ENCODE peak calls at places on chromosome 16, in nine cellular contexts. V, T, I, W, X, M, J, Y and F are unnamed samples.

GRCh38 chr16:70391881-70392481 is 45.3 kb downstream of the DDX19A start:
- DNase-seq in V (no peak), J (no peak), X (peak; percentile 57), I (no peak), T (peak; percentile 66), W (peak; percentile 43), M (peak; percentile 88), Y (no peak), F (no peak)

GRCh38 chr16:75996491-75996890 is 270.2 kb upstream of the CPHXL start:
- DNase-seq in I (no peak), T (no peak), V (no peak), Y (no peak), W (peak; percentile 100), M (no peak), X (no peak), J (no peak), F (no peak)

GRCh38 chr16:8178271-8178670 is 412.0 kb downstream of the TMEM114 start:
- DNase-seq in I (no peak), M (no peak), W (no peak), X (no peak), V (no peak), Y (no peak), T (no peak), J (no peak), F (no peak)

GRCh38 chr16:10308305-10309193 is 77.3 kb upstream of the ATF7IP2 start:
- DNase-seq in I (no peak), M (peak; percentile 19), V (no peak), T (no peak), J (no peak), W (peak; percentile 99), X (no peak), Y (no peak), F (no peak)

GRCh38 chr16:9847146-9847545 is 335.1 kb downstream of the GRIN2A start:
- DNase-seq in J (no peak), X (no peak), W (no peak), Y (no peak), V (no peak), I (no peak), T (no peak), M (no peak), F (no peak)

GRCh38 chr16:53743149-53743566 is 39.2 kb downstream of the FTO start:
- DNase-seq in V (no peak), M (peak; percentile 41), J (no peak), Y (peak; percentile 34), X (no peak), W (peak; percentile 27), I (no peak), T (no peak), F (no peak)

GRCh38 chr16:1614226-1615102 is 2.3 kb downstream of the CRAMP1 start:
- DNase-seq in J (peak; percentile 78), I (peak; percentile 22), T (no peak), W (peak; percentile 40), M (peak; percentile 30), V (no peak), X (no peak), Y (peak; percentile 34), F (peak; percentile 53)

GRCh38 chr16:397736-398332 is 835 bp downstream of the NME4 start:
- DNase-seq in W (no peak), X (peak; percentile 50), T (peak; percentile 53), M (peak; percentile 58), Y (peak; percentile 59), V (no peak), J (peak; percentile 78), I (peak; percentile 70), F (peak; percentile 79)

GRCh38 chr16:84786605-84787302 is 33.0 kb upstream of the CRISPLD2 start:
- DNase-seq in T (no peak), Y (no peak), I (peak; percentile 36), W (no peak), V (no peak), J (no peak), M (no peak), X (no peak), F (no peak)

GRCh38 chr16:68280160-68280559 is 15.8 kb downstream of the SLC7A6 start:
- DNase-seq in M (no peak), W (no peak), V (no peak), Y (peak; percentile 59), T (no peak), X (no peak), J (no peak), I (no peak), F (no peak)